ENCODE peak calls at places on chromosomes 5 and 9, in ten cellular contexts. S, Z, O, V, D, A, I, E, H and L are unnamed samples.

GRCh38 chr9:137670391-137671195 is 51.8 kb downstream of the EHMT1 start:
- DNase-seq in S (no peak), Z (no peak), O (no peak), V (peak), D (no peak), A (peak), I (no peak), E (no peak), H (no peak), L (no peak)

GRCh38 chr5:31382051-31382878 is 149.6 kb downstream of the DROSHA start:
- DNase-seq in S (no peak), Z (no peak), O (no peak), V (no peak), D (no peak), A (no peak), I (no peak), E (no peak), H (no peak), L (no peak)

GRCh38 chr9:123548749-123549545 is 192.9 kb downstream of the CRB2 start:
- DNase-seq in S (no peak), Z (no peak), O (peak), V (no peak), D (no peak), A (no peak), I (no peak), E (no peak), H (no peak), L (no peak)

GRCh38 chr9:124810513-124811355 is 33.8 kb downstream of the OLFML2A start:
- DNase-seq in S (peak), Z (no peak), O (peak), V (no peak), D (no peak), A (peak), I (no peak), E (no peak), H (peak), L (no peak)

GRCh38 chr5:68122929-68123328 is 92.6 kb upstream of the PIK3R1 start:
- DNase-seq in S (no peak), Z (no peak), O (no peak), V (no peak), D (no peak), A (no peak), I (no peak), E (no peak), H (no peak), L (no peak)

GRCh38 chr9:78971505-78971904 is 600.3 kb upstream of the TLE4 start:
- DNase-seq in S (no peak), Z (peak), O (no peak), V (no peak), D (peak), A (no peak), I (no peak), E (no peak), H (no peak), L (no peak)

GRCh38 chr5:16970826-16971225 is 34.7 kb upstream of the MYO10 start:
- DNase-seq in S (no peak), Z (no peak), O (no peak), V (no peak), D (no peak), A (no peak), I (no peak), E (no peak), H (peak), L (no peak)

GRCh38 chr9:113320051-113320450 is 16.9 kb upstream of the RNF183 start:
- DNase-seq in S (no peak), Z (no peak), O (no peak), V (no peak), D (no peak), A (no peak), I (no peak), E (no peak), H (no peak), L (no peak)

GRCh38 chr9:37374892-37375291 is 47.6 kb upstream of the GRHPR start:
- DNase-seq in S (no peak), Z (no peak), O (no peak), V (no peak), D (no peak), A (no peak), I (no peak), E (no peak), H (no peak), L (no peak)

GRCh38 chr5:110917161-110917875 is 154.2 kb upstream of the TSLP start:
- DNase-seq in S (no peak), Z (no peak), O (no peak), V (no peak), D (no peak), A (no peak), I (no peak), E (no peak), H (peak), L (no peak)

GRCh38 chr5:121378559-121379359 is 472.9 kb upstream of the FTMT start:
- DNase-seq in S (no peak), Z (no peak), O (no peak), V (no peak), D (no peak), A (peak), I (no peak), E (no peak), H (no peak), L (no peak)

GRCh38 chr5:178386532-178386931 is 153.9 kb upstream of the PHYKPL start:
- DNase-seq in S (no peak), Z (no peak), O (no peak), V (peak), D (no peak), A (peak), I (no peak), E (no peak), H (no peak), L (no peak)